ENCODE peak calls at places on chromosome 15, in nine cellular contexts. One of them, this sample, is unnamed. For H3K4me1, the result is how much of the 10 kb centered on the place peaks cover.

GRCh38 chr15:81259791-81260190 is 63.1 kb downstream of the IL16 start:
- DNase-seq in neural progenitor cell: no peak
- DNase-seq in PC-9: no peak
- DNase-seq in transverse colon: no peak
- DNase-seq in tibial artery: no peak
- DNase-seq in uterus: no peak
- DNase-seq in Panc1: no peak
- DNase-seq in pancreas: no peak
- DNase-seq in thoracic aorta: no peak
- DNase-seq in this sample: no peak

GRCh38 chr15:66647358-66647757 is 54.7 kb upstream of the SMAD6 start:
- DNase-seq in neural progenitor cell: no peak
- DNase-seq in PC-9: no peak
- DNase-seq in transverse colon: no peak
- DNase-seq in tibial artery: no peak
- DNase-seq in uterus: no peak
- DNase-seq in Panc1: no peak
- DNase-seq in pancreas: no peak
- DNase-seq in thoracic aorta: no peak
- DNase-seq in this sample: no peak

GRCh38 chr15:28094732-28095521 is 4.2 kb downstream of the OCA2 start:
- DNase-seq in neural progenitor cell: peak
- DNase-seq in PC-9: no peak
- DNase-seq in transverse colon: peak
- DNase-seq in tibial artery: peak
- DNase-seq in uterus: no peak
- DNase-seq in Panc1: no peak
- DNase-seq in pancreas: peak
- DNase-seq in thoracic aorta: no peak
- DNase-seq in this sample: peak

GRCh38 chr15:61812476-61812875 is 247.8 kb downstream of the VPS13C start:
- DNase-seq in neural progenitor cell: no peak
- DNase-seq in PC-9: no peak
- DNase-seq in transverse colon: no peak
- DNase-seq in tibial artery: no peak
- DNase-seq in uterus: no peak
- DNase-seq in Panc1: no peak
- DNase-seq in pancreas: no peak
- DNase-seq in thoracic aorta: no peak
- DNase-seq in this sample: no peak

GRCh38 chr15:62834686-62835279 is 207.8 kb upstream of the TPM1 start:
- DNase-seq in neural progenitor cell: no peak
- DNase-seq in PC-9: no peak
- DNase-seq in transverse colon: peak
- DNase-seq in tibial artery: no peak
- DNase-seq in uterus: no peak
- DNase-seq in Panc1: no peak
- DNase-seq in pancreas: no peak
- DNase-seq in thoracic aorta: no peak
- DNase-seq in this sample: no peak

GRCh38 chr15:77533530-77533929 is 99.2 kb downstream of the LINGO1 start:
- DNase-seq in neural progenitor cell: peak
- DNase-seq in PC-9: no peak
- DNase-seq in transverse colon: no peak
- DNase-seq in tibial artery: peak
- DNase-seq in uterus: no peak
- DNase-seq in Panc1: no peak
- DNase-seq in pancreas: no peak
- DNase-seq in thoracic aorta: no peak
- DNase-seq in this sample: no peak

GRCh38 chr15:78923480-78924360 is 21.1 kb downstream of the CTSH start:
- DNase-seq in neural progenitor cell: no peak
- DNase-seq in PC-9: no peak
- DNase-seq in transverse colon: no peak
- DNase-seq in tibial artery: no peak
- DNase-seq in uterus: no peak
- DNase-seq in Panc1: no peak
- DNase-seq in pancreas: no peak
- DNase-seq in thoracic aorta: no peak
- DNase-seq in this sample: no peak

GRCh38 chr15:97081666-97082226 is 751.2 kb downstream of the NR2F2 start:
- DNase-seq in neural progenitor cell: no peak
- DNase-seq in PC-9: no peak
- DNase-seq in transverse colon: no peak
- DNase-seq in tibial artery: no peak
- DNase-seq in uterus: no peak
- DNase-seq in Panc1: no peak
- DNase-seq in pancreas: no peak
- DNase-seq in thoracic aorta: no peak
- DNase-seq in this sample: no peak

GRCh38 chr15:90071220-90071807 is 31.0 kb downstream of the IDH2 start:
- DNase-seq in neural progenitor cell: peak
- DNase-seq in PC-9: peak
- DNase-seq in transverse colon: peak
- DNase-seq in tibial artery: peak
- DNase-seq in uterus: peak
- DNase-seq in Panc1: peak
- DNase-seq in pancreas: no peak
- DNase-seq in thoracic aorta: peak
- DNase-seq in this sample: peak

GRCh38 chr15:43081283-43081682 is 24.6 kb downstream of the UBR1 start:
- DNase-seq in neural progenitor cell: no peak
- DNase-seq in PC-9: no peak
- DNase-seq in transverse colon: no peak
- DNase-seq in tibial artery: no peak
- DNase-seq in uterus: no peak
- DNase-seq in Panc1: no peak
- DNase-seq in pancreas: no peak
- DNase-seq in thoracic aorta: no peak
- DNase-seq in this sample: no peak

GRCh38 chr15:96042734-96043224 is 287.7 kb upstream of the NR2F2 start:
- DNase-seq in neural progenitor cell: no peak
- DNase-seq in PC-9: no peak
- DNase-seq in transverse colon: no peak
- DNase-seq in tibial artery: no peak
- DNase-seq in uterus: no peak
- DNase-seq in Panc1: no peak
- DNase-seq in pancreas: no peak
- DNase-seq in thoracic aorta: no peak
- DNase-seq in this sample: no peak

GRCh38 chr15:32669870-32670623 is 28.5 kb downstream of the SCG5 start:
- DNase-seq in neural progenitor cell: peak
- DNase-seq in PC-9: peak
- DNase-seq in transverse colon: no peak
- DNase-seq in tibial artery: no peak
- DNase-seq in uterus: no peak
- DNase-seq in Panc1: no peak
- DNase-seq in pancreas: no peak
- DNase-seq in thoracic aorta: no peak
- DNase-seq in this sample: no peak

GRCh38 chr15:69971771-69972170 is 125.9 kb downstream of the TLE3 start:
- DNase-seq in neural progenitor cell: no peak
- DNase-seq in PC-9: no peak
- DNase-seq in transverse colon: no peak
- DNase-seq in tibial artery: no peak
- DNase-seq in uterus: no peak
- DNase-seq in Panc1: no peak
- DNase-seq in pancreas: no peak
- DNase-seq in thoracic aorta: no peak
- DNase-seq in this sample: no peak

GRCh38 chr15:91001209-91001608 is 6.9 kb upstream of the PRC1 start:
- DNase-seq in neural progenitor cell: no peak
- DNase-seq in PC-9: no peak
- DNase-seq in transverse colon: no peak
- DNase-seq in tibial artery: no peak
- DNase-seq in uterus: no peak
- DNase-seq in Panc1: no peak
- DNase-seq in pancreas: no peak
- DNase-seq in thoracic aorta: no peak
- DNase-seq in this sample: no peak

GRCh38 chr15:99682455-99682854 is 50.8 kb downstream of the LYSMD4 start:
- DNase-seq in neural progenitor cell: no peak
- DNase-seq in PC-9: no peak
- DNase-seq in transverse colon: no peak
- DNase-seq in tibial artery: no peak
- DNase-seq in uterus: no peak
- DNase-seq in Panc1: no peak
- DNase-seq in pancreas: no peak
- DNase-seq in thoracic aorta: no peak
- DNase-seq in this sample: no peak

GRCh38 chr15:85274315-85275050 is 105.9 kb upstream of the AKAP13 start:
- DNase-seq in neural progenitor cell: no peak
- DNase-seq in PC-9: no peak
- DNase-seq in transverse colon: no peak
- DNase-seq in tibial artery: no peak
- DNase-seq in uterus: no peak
- DNase-seq in Panc1: no peak
- DNase-seq in pancreas: no peak
- DNase-seq in thoracic aorta: no peak
- DNase-seq in this sample: no peak

GRCh38 chr15:101452572-101452971 is 36.9 kb downstream of the PCSK6 start:
- DNase-seq in neural progenitor cell: no peak
- DNase-seq in PC-9: no peak
- DNase-seq in transverse colon: no peak
- DNase-seq in tibial artery: no peak
- DNase-seq in uterus: no peak
- DNase-seq in Panc1: no peak
- DNase-seq in pancreas: no peak
- DNase-seq in thoracic aorta: no peak
- DNase-seq in this sample: no peak
- H3K4me1 ChIP-seq in neural progenitor cell: under half
- H3K4me1 ChIP-seq in PC-9: under half
- H3K4me1 ChIP-seq in transverse colon: under half
- H3K4me1 ChIP-seq in tibial artery: under half
- H3K4me1 ChIP-seq in uterus: under half
- H3K4me1 ChIP-seq in Panc1: under half
- H3K4me1 ChIP-seq in pancreas: under half
- H3K4me1 ChIP-seq in thoracic aorta: under half
- H3K4me1 ChIP-seq in this sample: under half

GRCh38 chr15:51970132-51970817 is 1.3 kb downstream of the LEO1 start:
- DNase-seq in neural progenitor cell: no peak
- DNase-seq in PC-9: no peak
- DNase-seq in transverse colon: no peak
- DNase-seq in tibial artery: no peak
- DNase-seq in uterus: no peak
- DNase-seq in Panc1: no peak
- DNase-seq in pancreas: no peak
- DNase-seq in thoracic aorta: no peak
- DNase-seq in this sample: no peak
- H3K27ac ChIP-seq in neural progenitor cell: no peak
- H3K27ac ChIP-seq in PC-9: no peak
- H3K27ac ChIP-seq in transverse colon: no peak
- H3K27ac ChIP-seq in tibial artery: no peak
- H3K27ac ChIP-seq in uterus: no peak
- H3K27ac ChIP-seq in Panc1: peak
- H3K27ac ChIP-seq in pancreas: no peak
- H3K27ac ChIP-seq in thoracic aorta: no peak
- H3K27ac ChIP-seq in this sample: no peak

DNA sequence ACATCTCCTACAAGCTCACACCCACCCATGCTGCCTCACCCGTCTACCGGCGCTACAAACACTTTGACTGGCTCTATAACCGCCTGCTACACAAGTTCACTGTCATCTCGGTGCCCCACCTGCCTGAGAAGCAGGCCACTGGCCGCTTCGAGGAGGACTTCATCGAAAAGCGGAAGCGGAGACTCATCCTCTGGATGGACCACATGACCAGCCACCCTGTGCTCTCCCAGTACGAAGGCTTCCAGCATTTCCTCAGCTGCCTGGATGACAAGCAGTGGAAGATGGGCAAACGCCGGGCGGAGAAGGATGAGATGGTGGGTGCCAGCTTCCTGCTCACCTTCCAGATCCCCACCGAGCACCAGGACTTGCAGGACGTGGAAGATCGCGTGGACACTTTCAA is 2.1 kb downstream of the SNX33 start:
- DNase-seq in neural progenitor cell: no peak
- DNase-seq in PC-9: no peak
- DNase-seq in transverse colon: no peak
- DNase-seq in tibial artery: no peak
- DNase-seq in uterus: no peak
- DNase-seq in Panc1: no peak
- DNase-seq in pancreas: no peak
- DNase-seq in thoracic aorta: no peak
- DNase-seq in this sample: no peak
- H3K4me1 ChIP-seq in neural progenitor cell: under half
- H3K4me1 ChIP-seq in PC-9: half or more
- H3K4me1 ChIP-seq in transverse colon: half or more
- H3K4me1 ChIP-seq in tibial artery: half or more
- H3K4me1 ChIP-seq in uterus: under half
- H3K4me1 ChIP-seq in Panc1: under half
- H3K4me1 ChIP-seq in pancreas: under half
- H3K4me1 ChIP-seq in thoracic aorta: half or more
- H3K4me1 ChIP-seq in this sample: half or more

DNA sequence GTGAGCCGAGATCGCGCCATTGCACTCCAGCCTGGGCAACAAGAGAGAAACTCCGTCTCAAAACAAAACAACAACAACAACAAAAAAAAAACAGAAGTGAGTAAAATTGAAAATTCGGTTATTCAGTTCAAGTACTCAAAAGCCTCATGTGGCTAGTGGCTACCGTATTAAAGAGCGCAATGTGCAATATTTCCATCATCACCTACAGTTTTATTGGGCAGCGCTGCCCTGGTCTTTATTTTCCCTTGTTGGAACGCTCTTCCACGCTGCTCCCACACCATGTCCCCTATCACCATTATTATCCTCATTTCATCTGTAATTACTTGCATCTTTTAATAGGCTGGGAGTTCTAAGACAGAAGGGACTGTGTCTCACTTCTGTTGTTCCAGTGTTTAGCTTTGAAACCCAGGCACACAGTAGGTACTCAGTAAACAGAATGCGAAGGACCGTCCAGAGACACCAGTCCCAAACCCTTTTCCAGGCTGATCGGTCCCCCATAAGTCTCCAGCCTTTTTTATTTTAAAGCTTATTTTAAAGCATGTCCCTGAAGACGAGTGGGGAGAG is 427 bp upstream of the HACD3 start:
- DNase-seq in neural progenitor cell: no peak
- DNase-seq in PC-9: no peak
- DNase-seq in transverse colon: no peak
- DNase-seq in tibial artery: no peak
- DNase-seq in uterus: no peak
- DNase-seq in Panc1: no peak
- DNase-seq in pancreas: no peak
- DNase-seq in thoracic aorta: no peak
- DNase-seq in this sample: no peak
- H3K27ac ChIP-seq in neural progenitor cell: no peak
- H3K27ac ChIP-seq in PC-9: no peak
- H3K27ac ChIP-seq in transverse colon: peak
- H3K27ac ChIP-seq in tibial artery: peak
- H3K27ac ChIP-seq in uterus: peak
- H3K27ac ChIP-seq in Panc1: peak
- H3K27ac ChIP-seq in pancreas: no peak
- H3K27ac ChIP-seq in thoracic aorta: peak
- H3K27ac ChIP-seq in this sample: peak